ENCODE peak calls at places on chromosomes 16 and 17, in six cellular contexts. X is GM19239, V is HS-5, L is NCI-H460, D is mammary epithelial cell, T is mucosa of gallbladder. F is an unnamed sample.

GRCh38 chr17:80899402-80900268 is 92.0 kb upstream of the CHMP6 start:
- DNase-seq in X (peak), V (no peak), L (peak), D (peak), T (no peak), F (peak)

GRCh38 chr16:89687092-89687940 is 827 bp downstream of the CDK10 start:
- DNase-seq in X (peak), V (no peak), L (no peak), D (peak), T (peak), F (no peak)

GRCh38 chr17:7745748-7746470 is 28.4 kb downstream of the DNAH2 start:
- DNase-seq in X (no peak), V (peak), L (peak), D (peak), T (peak), F (peak)

GRCh38 chr16:49018259-49018931 is 263.2 kb downstream of the CBLN1 start:
- DNase-seq in X (no peak), V (no peak), L (no peak), D (no peak), T (no peak), F (no peak)

GRCh38 chr17:66542183-66542966 is 240.0 kb downstream of the PRKCA start:
- DNase-seq in X (peak), V (no peak), L (no peak), D (peak), T (no peak), F (no peak)

GRCh38 chr17:81996232-81996756 is 18.9 kb downstream of the ASPSCR1 start:
- DNase-seq in X (no peak), V (no peak), L (no peak), D (no peak), T (no peak), F (no peak)

GRCh38 chr17:43314582-43314981 is 80.8 kb upstream of the RNU2-1 start:
- DNase-seq in X (no peak), V (no peak), L (no peak), D (peak), T (no peak), F (peak)

GRCh38 chr16:20814761-20815160 is 8.4 kb downstream of the REXO5 start:
- DNase-seq in X (no peak), V (no peak), L (no peak), D (no peak), T (no peak), F (no peak)

GRCh38 chr17:40548982-40549680 is 16.1 kb downstream of the CCR7 start:
- DNase-seq in X (no peak), V (no peak), L (peak), D (peak), T (peak), F (peak)

GRCh38 chr16:3578610-3579551 is 1.7 kb upstream of the NLRC3 start:
- DNase-seq in X (peak), V (no peak), L (no peak), D (no peak), T (no peak), F (peak)

GRCh38 chr16:64450170-64450569 is 671.7 kb downstream of the CDH11 start:
- DNase-seq in X (no peak), V (peak), L (no peak), D (no peak), T (no peak), F (no peak)

GRCh38 chr16:894841-895240 is 75.9 kb downstream of the LMF1 start:
- DNase-seq in X (no peak), V (no peak), L (no peak), D (no peak), T (no peak), F (no peak)

GRCh38 chr17:57294629-57295501 is 38.5 kb downstream of the MSI2 start:
- DNase-seq in X (no peak), V (no peak), L (no peak), D (peak), T (no peak), F (peak)

GRCh38 chr17:35087731-35088646 is 24.5 kb upstream of the RFFL start:
- DNase-seq in X (no peak), V (no peak), L (peak), D (peak), T (peak), F (peak)

GRCh38 chr16:89210165-89210903 is 7.2 kb upstream of the ZNF778 start:
- DNase-seq in X (no peak), V (no peak), L (no peak), D (no peak), T (no peak), F (no peak)

GRCh38 chr17:29004081-29004692 is 1.6 kb downstream of the SEZ6 start:
- DNase-seq in X (no peak), V (no peak), L (peak), D (peak), T (peak), F (no peak)

GRCh38 chr16:67857547-67858233 is 10.2 kb upstream of the CENPT start:
- DNase-seq in X (no peak), V (peak), L (no peak), D (peak), T (peak), F (peak)

GRCh38 chr16:55001931-55002330 is 71.3 kb downstream of the IRX5 start:
- DNase-seq in X (no peak), V (no peak), L (no peak), D (peak), T (no peak), F (no peak)

GRCh38 chr16:83953796-83954576 is 946 bp downstream of the OSGIN1 start:
- DNase-seq in X (peak), V (peak), L (peak), D (peak), T (no peak), F (peak)

GRCh38 chr17:57674894-57675293 is 70.2 kb downstream of the CCDC182 start:
- DNase-seq in X (no peak), V (no peak), L (no peak), D (no peak), T (peak), F (no peak)

GRCh38 chr17:71409712-71410111 is 711.1 kb upstream of the SOX9 start:
- DNase-seq in X (no peak), V (peak), L (no peak), D (peak), T (no peak), F (peak)

GRCh38 chr16:4113358-4114256 is 2.6 kb downstream of the ADCY9 start:
- DNase-seq in X (no peak), V (no peak), L (no peak), D (no peak), T (no peak), F (no peak)

GRCh38 chr16:4176794-4177438 is 60.7 kb upstream of the ADCY9 start:
- DNase-seq in X (peak), V (peak), L (peak), D (peak), T (peak), F (peak)

GRCh38 chr16:19289805-19290490 is 4.4 kb downstream of the CLEC19A start:
- DNase-seq in X (no peak), V (no peak), L (no peak), D (no peak), T (no peak), F (no peak)

GRCh38 chr16:3401719-3402397 is 843 bp downstream of the ZNF174 start:
- DNase-seq in X (no peak), V (peak), L (no peak), D (no peak), T (no peak), F (peak)

GRCh38 chr17:13597723-13598347 is 3.9 kb downstream of the HS3ST3A1 start:
- DNase-seq in X (peak), V (no peak), L (peak), D (peak), T (no peak), F (no peak)

GRCh38 chr16:64321066-64321465 is 800.8 kb downstream of the CDH11 start:
- DNase-seq in X (no peak), V (no peak), L (no peak), D (no peak), T (no peak), F (no peak)

GRCh38 chr16:30119428-30119827 is 3.6 kb downstream of the MAPK3 start:
- DNase-seq in X (no peak), V (no peak), L (no peak), D (no peak), T (no peak), F (no peak)

GRCh38 chr16:49055824-49056545 is 225.7 kb downstream of the CBLN1 start:
- DNase-seq in X (no peak), V (no peak), L (no peak), D (no peak), T (no peak), F (no peak)

GRCh38 chr17:17077101-17077500 is 34.8 kb downstream of the MPRIP start:
- DNase-seq in X (no peak), V (no peak), L (no peak), D (no peak), T (no peak), F (no peak)

GRCh38 chr17:19507673-19508326 is 25.9 kb upstream of the SLC47A1 start:
- DNase-seq in X (peak), V (peak), L (peak), D (peak), T (peak), F (peak)

GRCh38 chr17:10072086-10072485 is 126.3 kb downstream of the GAS7 start:
- DNase-seq in X (no peak), V (no peak), L (no peak), D (no peak), T (no peak), F (no peak)

GRCh38 chr17:37650419-37651003 is 7.3 kb upstream of the DDX52 start:
- DNase-seq in X (no peak), V (no peak), L (peak), D (peak), T (peak), F (peak)

GRCh38 chr16:52863000-52863399 is 189.7 kb downstream of the CHD9NB start:
- DNase-seq in X (no peak), V (no peak), L (no peak), D (no peak), T (peak), F (no peak)